ENCODE peak calls at places on chromosomes 2 and 18, in six cellular contexts. A is T follicular helper cell; Q is activated T-helper 9 cell treated with anti-CD3 and anti-CD28 coated beads, Interleukin-2, amount 50 U/mL, for 16 hours; V is stromal cell of bone marrow; N is H7; M is amygdala. J is an unnamed sample.

GRCh38 chr2:41718703-41719102 is 329.1 kb upstream of the PKDCC start:
- DNase-seq in Q (no peak), N (no peak), V (no peak), M (no peak), A (no peak), J (no peak)

GRCh38 chr2:193331701-193332100 is 1137.0 kb upstream of the TMEFF2 start:
- DNase-seq in M (no peak), V (no peak), N (no peak), Q (no peak), A (no peak), J (no peak)

GRCh38 chr2:73935641-73936040 is 9.0 kb downstream of the DGUOK start:
- DNase-seq in A (no peak), M (no peak), Q (no peak), N (no peak), V (no peak), J (no peak)

GRCh38 chr2:105796791-105797190 is 52.1 kb downstream of the NCK2 start:
- DNase-seq in Q (no peak), A (no peak), M (no peak), V (no peak), N (no peak), J (no peak)

GRCh38 chr2:74226648-74227213 is 28.3 kb downstream of the MTHFD2 start:
- DNase-seq in A (no peak), Q (no peak), V (no peak), N (peak; percentile 52), M (no peak), J (no peak)

GRCh38 chr2:149141046-149141445 is 102.5 kb downstream of the LYPD6B start:
- DNase-seq in V (no peak), N (no peak), Q (no peak), A (no peak), M (no peak), J (no peak)

GRCh38 chr2:96692094-96692971 is 47.5 kb downstream of the LMAN2L start:
- DNase-seq in N (no peak), V (no peak), M (no peak), A (no peak), Q (no peak), J (no peak)

GRCh38 chr18:74857901-74858300 is 260.2 kb downstream of the ZNF407 start:
- DNase-seq in N (no peak), Q (no peak), M (no peak), V (no peak), A (no peak), J (no peak)

GRCh38 chr2:239311132-239312040 is 89.4 kb downstream of the HDAC4 start:
- DNase-seq in A (no peak), N (no peak), V (no peak), M (no peak), Q (no peak), J (no peak)

GRCh38 chr2:225437319-225437718 is 37.8 kb downstream of the NYAP2 start:
- DNase-seq in M (no peak), Q (no peak), A (no peak), V (no peak), N (no peak), J (no peak)

GRCh38 chr18:77063256-77063655 is 69.3 kb downstream of the MBP start:
- DNase-seq in A (peak; percentile 74), Q (peak; percentile 68), M (no peak), N (no peak), V (no peak), J (no peak)

GRCh38 chr2:58812766-58813344 is 571.7 kb upstream of the FANCL start:
- DNase-seq in N (no peak), M (no peak), V (no peak), A (no peak), Q (no peak), J (no peak)

GRCh38 chr2:177161741-177162440 is 50.7 kb upstream of the HNRNPA3 start:
- DNase-seq in M (no peak), A (no peak), Q (no peak), N (no peak), V (no peak), J (no peak)

GRCh38 chr2:174222154-174222553 is 26.2 kb downstream of the OLA1 start:
- DNase-seq in N (no peak), A (no peak), Q (no peak), V (no peak), M (no peak), J (no peak)

GRCh38 chr2:88540346-88540745 is 86.9 kb downstream of the EIF2AK3 start:
- DNase-seq in N (no peak), M (no peak), A (no peak), Q (no peak), V (peak; percentile 51), J (no peak)

GRCh38 chr2:226766352-226767055 is 33.1 kb downstream of the IRS1 start:
- DNase-seq in A (no peak), M (no peak), V (no peak), N (no peak), Q (no peak), J (no peak)

J was measured in hypothalamus.